ENCODE peak calls at places on chromosome 1, in six cellular contexts. One of them, this sample, is unnamed.

GRCh38 chr1:54543729-54544496 is 4.1 kb upstream of the ACOT11 start:
- DNase-seq in astrocyte of the cerebellum: no peak
- DNase-seq in upper lobe of right lung: no peak
- DNase-seq in mesendoderm: no peak
- DNase-seq in tibial artery: no peak
- DNase-seq in aorta: no peak
- DNase-seq in this sample: no peak

GRCh38 chr1:103063911-103064310 is 44.4 kb downstream of the COL11A1 start:
- DNase-seq in astrocyte of the cerebellum: no peak
- DNase-seq in mesendoderm: no peak
- DNase-seq in aorta: no peak
- DNase-seq in tibial artery: no peak
- DNase-seq in upper lobe of right lung: no peak
- DNase-seq in this sample: no peak

GRCh38 chr1:237911911-237912310 is 21.2 kb upstream of the ZP4 start:
- DNase-seq in upper lobe of right lung: no peak
- DNase-seq in aorta: no peak
- DNase-seq in tibial artery: no peak
- DNase-seq in astrocyte of the cerebellum: no peak
- DNase-seq in mesendoderm: no peak
- DNase-seq in this sample: no peak

GRCh38 chr1:18901952-18902522 is 318 bp downstream of the ALDH4A1 start:
- DNase-seq in astrocyte of the cerebellum: no peak
- DNase-seq in mesendoderm: no peak
- DNase-seq in upper lobe of right lung: no peak
- DNase-seq in aorta: no peak
- DNase-seq in tibial artery: peak
- DNase-seq in this sample: no peak

GRCh38 chr1:27000817-27001460 is 7.4 kb downstream of the TRNP1 start:
- DNase-seq in mesendoderm: peak
- DNase-seq in aorta: no peak
- DNase-seq in upper lobe of right lung: no peak
- DNase-seq in tibial artery: no peak
- DNase-seq in astrocyte of the cerebellum: no peak
- DNase-seq in this sample: no peak

GRCh38 chr1:55506686-55507577 is 291.8 kb upstream of the USP24 start:
- DNase-seq in aorta: no peak
- DNase-seq in tibial artery: no peak
- DNase-seq in upper lobe of right lung: no peak
- DNase-seq in mesendoderm: no peak
- DNase-seq in astrocyte of the cerebellum: no peak
- DNase-seq in this sample: no peak

GRCh38 chr1:33634806-33635205 is 162.4 kb downstream of the ZSCAN20 start:
- DNase-seq in aorta: no peak
- DNase-seq in upper lobe of right lung: no peak
- DNase-seq in astrocyte of the cerebellum: no peak
- DNase-seq in mesendoderm: peak
- DNase-seq in tibial artery: peak
- DNase-seq in this sample: no peak

GRCh38 chr1:226428348-226429050 is 20.6 kb upstream of the PARP1 start:
- DNase-seq in tibial artery: no peak
- DNase-seq in astrocyte of the cerebellum: no peak
- DNase-seq in aorta: no peak
- DNase-seq in upper lobe of right lung: no peak
- DNase-seq in mesendoderm: no peak
- DNase-seq in this sample: no peak

GRCh38 chr1:67749844-67750689 is 65.1 kb downstream of the GADD45A start:
- DNase-seq in aorta: peak
- DNase-seq in mesendoderm: peak
- DNase-seq in tibial artery: peak
- DNase-seq in astrocyte of the cerebellum: peak
- DNase-seq in upper lobe of right lung: no peak
- DNase-seq in this sample: peak

GRCh38 chr1:30684881-30685795 is 38.2 kb downstream of the MATN1 start:
- DNase-seq in astrocyte of the cerebellum: no peak
- DNase-seq in upper lobe of right lung: peak
- DNase-seq in aorta: peak
- DNase-seq in tibial artery: no peak
- DNase-seq in mesendoderm: peak
- DNase-seq in this sample: no peak

GRCh38 chr1:107662976-107663375 is 302.0 kb downstream of the VAV3 start:
- DNase-seq in mesendoderm: no peak
- DNase-seq in aorta: no peak
- DNase-seq in tibial artery: no peak
- DNase-seq in upper lobe of right lung: no peak
- DNase-seq in astrocyte of the cerebellum: no peak
- DNase-seq in this sample: no peak

GRCh38 chr1:91857557-91858239 is 28.3 kb downstream of the TGFBR3 start:
- DNase-seq in aorta: no peak
- DNase-seq in mesendoderm: no peak
- DNase-seq in tibial artery: no peak
- DNase-seq in astrocyte of the cerebellum: no peak
- DNase-seq in upper lobe of right lung: no peak
- DNase-seq in this sample: no peak

GRCh38 chr1:91866425-91866824 is 19.5 kb downstream of the TGFBR3 start:
- DNase-seq in aorta: no peak
- DNase-seq in upper lobe of right lung: no peak
- DNase-seq in astrocyte of the cerebellum: no peak
- DNase-seq in tibial artery: no peak
- DNase-seq in mesendoderm: no peak
- DNase-seq in this sample: no peak

GRCh38 chr1:91862120-91862519 is 23.8 kb downstream of the TGFBR3 start:
- DNase-seq in aorta: no peak
- DNase-seq in upper lobe of right lung: no peak
- DNase-seq in mesendoderm: no peak
- DNase-seq in tibial artery: no peak
- DNase-seq in astrocyte of the cerebellum: no peak
- DNase-seq in this sample: no peak

GRCh38 chr1:91864017-91864700 is 21.8 kb downstream of the TGFBR3 start:
- DNase-seq in astrocyte of the cerebellum: no peak
- DNase-seq in tibial artery: no peak
- DNase-seq in aorta: no peak
- DNase-seq in mesendoderm: no peak
- DNase-seq in upper lobe of right lung: no peak
- DNase-seq in this sample: no peak

GRCh38 chr1:91863498-91863897 is 22.5 kb downstream of the TGFBR3 start:
- DNase-seq in astrocyte of the cerebellum: no peak
- DNase-seq in tibial artery: no peak
- DNase-seq in aorta: no peak
- DNase-seq in mesendoderm: no peak
- DNase-seq in upper lobe of right lung: no peak
- DNase-seq in this sample: no peak
- H3K4me3 ChIP-seq in astrocyte of the cerebellum: no peak
- H3K4me3 ChIP-seq in tibial artery: no peak
- H3K4me3 ChIP-seq in aorta: no peak
- H3K4me3 ChIP-seq in mesendoderm: no peak
- H3K4me3 ChIP-seq in upper lobe of right lung: no peak
- H3K4me3 ChIP-seq in this sample: no peak

DNA sequence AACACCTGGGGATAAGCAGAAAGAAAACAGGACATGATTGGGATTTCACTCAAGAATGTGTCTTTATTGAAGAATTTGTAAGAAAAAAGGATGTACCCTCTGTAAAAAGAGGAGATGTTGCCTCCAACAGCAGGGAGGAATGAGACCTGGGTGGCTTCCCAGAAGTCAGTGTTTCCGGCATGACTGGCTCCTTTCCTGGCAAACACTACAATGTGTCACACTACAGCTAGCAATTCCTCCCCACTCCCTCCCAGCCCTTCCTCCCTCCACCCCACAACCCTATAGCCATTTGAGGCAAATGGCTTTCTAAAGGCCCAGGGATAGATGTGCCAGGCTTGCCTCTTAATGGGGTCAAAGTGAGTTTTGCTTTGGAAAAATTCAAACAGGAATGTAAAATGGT is 11.5 kb upstream of the COL8A2 start:
- DNase-seq in upper lobe of right lung: no peak
- DNase-seq in aorta: no peak
- DNase-seq in mesendoderm: no peak
- DNase-seq in astrocyte of the cerebellum: peak
- DNase-seq in tibial artery: peak
- DNase-seq in this sample: no peak
- H3K4me3 ChIP-seq in upper lobe of right lung: no peak
- H3K4me3 ChIP-seq in aorta: no peak
- H3K4me3 ChIP-seq in mesendoderm: no peak
- H3K4me3 ChIP-seq in astrocyte of the cerebellum: no peak
- H3K4me3 ChIP-seq in tibial artery: no peak
- H3K4me3 ChIP-seq in this sample: no peak

GRCh38 chr1:63693956-63694607 is 79.7 kb upstream of the ROR1 start:
- DNase-seq in tibial artery: no peak
- DNase-seq in astrocyte of the cerebellum: no peak
- DNase-seq in upper lobe of right lung: no peak
- DNase-seq in aorta: no peak
- DNase-seq in mesendoderm: no peak
- DNase-seq in this sample: no peak
- H3K4me3 ChIP-seq in tibial artery: no peak
- H3K4me3 ChIP-seq in astrocyte of the cerebellum: no peak
- H3K4me3 ChIP-seq in upper lobe of right lung: no peak
- H3K4me3 ChIP-seq in aorta: no peak
- H3K4me3 ChIP-seq in mesendoderm: no peak
- H3K4me3 ChIP-seq in this sample: no peak

DNA sequence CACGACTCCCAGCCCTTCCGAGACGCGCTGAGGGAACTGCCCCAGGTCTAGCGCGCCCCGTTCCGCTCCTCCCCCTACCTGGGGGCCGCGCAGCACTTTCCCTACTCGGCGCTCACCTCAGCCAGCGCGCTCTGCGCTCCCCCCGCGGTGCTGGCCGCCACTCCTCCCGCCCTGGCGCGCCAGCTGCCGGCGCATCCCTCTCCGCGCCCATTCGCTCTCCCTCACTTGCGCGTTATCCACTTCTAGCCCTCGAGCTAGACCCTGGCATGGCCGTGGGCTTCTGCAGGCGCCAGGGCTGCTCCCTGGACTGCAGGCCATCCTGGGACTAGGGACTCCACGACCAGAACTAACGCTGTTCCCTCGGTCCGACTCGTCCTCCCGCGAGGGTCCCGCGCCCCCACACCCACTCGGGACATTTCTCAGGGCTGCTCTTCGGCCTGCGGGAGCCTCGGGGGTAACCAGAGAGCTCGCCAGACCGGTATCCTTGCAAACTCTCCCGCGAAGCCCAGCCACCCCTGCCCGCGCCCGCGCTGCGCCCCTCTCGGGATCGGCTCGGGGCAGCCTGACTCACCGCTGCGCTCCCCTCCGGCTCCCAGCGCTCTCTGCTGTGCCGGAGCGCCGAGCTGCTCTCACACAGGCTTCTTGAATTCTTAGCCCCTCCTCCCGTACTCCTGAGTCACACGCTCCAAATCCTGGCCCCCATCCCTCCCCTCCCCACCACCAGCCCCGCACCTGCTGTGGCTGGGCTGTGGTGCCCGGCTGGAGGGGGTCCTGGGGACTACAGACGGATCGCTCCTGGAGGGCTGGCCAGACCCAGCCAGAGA is at the start of gene NGF:
- DNase-seq in upper lobe of right lung: peak
- DNase-seq in tibial artery: peak
- DNase-seq in aorta: peak
- DNase-seq in astrocyte of the cerebellum: peak
- DNase-seq in mesendoderm: peak
- DNase-seq in this sample: no peak
- H3K4me3 ChIP-seq in upper lobe of right lung: peak
- H3K4me3 ChIP-seq in tibial artery: peak
- H3K4me3 ChIP-seq in aorta: peak
- H3K4me3 ChIP-seq in astrocyte of the cerebellum: peak
- H3K4me3 ChIP-seq in mesendoderm: peak
- H3K4me3 ChIP-seq in this sample: peak

GRCh38 chr1:209354840-209355165 is 228.7 kb upstream of the CAMK1G start:
- DNase-seq in mesendoderm: no peak
- DNase-seq in upper lobe of right lung: no peak
- DNase-seq in astrocyte of the cerebellum: no peak
- DNase-seq in tibial artery: no peak
- DNase-seq in aorta: no peak
- DNase-seq in this sample: no peak
- H3K4me3 ChIP-seq in mesendoderm: no peak
- H3K4me3 ChIP-seq in upper lobe of right lung: no peak
- H3K4me3 ChIP-seq in astrocyte of the cerebellum: no peak
- H3K4me3 ChIP-seq in tibial artery: no peak
- H3K4me3 ChIP-seq in aorta: no peak
- H3K4me3 ChIP-seq in this sample: no peak

GRCh38 chr1:185257947-185258203 is 59.2 kb downstream of the IVNS1ABP start:
- DNase-seq in tibial artery: no peak
- DNase-seq in aorta: no peak
- DNase-seq in upper lobe of right lung: no peak
- DNase-seq in mesendoderm: no peak
- DNase-seq in astrocyte of the cerebellum: no peak
- DNase-seq in this sample: peak
- H3K4me3 ChIP-seq in tibial artery: no peak
- H3K4me3 ChIP-seq in aorta: no peak
- H3K4me3 ChIP-seq in upper lobe of right lung: no peak
- H3K4me3 ChIP-seq in mesendoderm: no peak
- H3K4me3 ChIP-seq in astrocyte of the cerebellum: no peak
- H3K4me3 ChIP-seq in this sample: no peak